ENCODE peak calls at places on chromosomes 6 and 20, in four cellular contexts. E is WTC11, O is HepG2, J is K562. P is an unnamed sample.

GRCh38 chr20:16944753-16945152 is 196.6 kb downstream of the OTOR start:
- DNase-seq in E (no peak), O (no peak), J (no peak), P (no peak)

GRCh38 chr6:48560408-48560807 is 449.4 kb upstream of the PTCHD4 start:
- DNase-seq in E (no peak), O (no peak), J (no peak), P (no peak)

GRCh38 chr6:111759836-111760785 is 113.1 kb downstream of the FYN start:
- DNase-seq in E (no peak), O (no peak), J (no peak), P (no peak)

GRCh38 chr6:2764610-2765165 is 505 bp upstream of the WRNIP1 start:
- DNase-seq in E (no peak), O (peak; percentile 50), J (peak; percentile 76), P (peak; percentile 69)

GRCh38 chr6:102549221-102549874 is 1155.8 kb downstream of the GRIK2 start:
- DNase-seq in E (no peak), O (no peak), J (no peak), P (no peak)

GRCh38 chr6:128803911-128804310 is 79.0 kb upstream of the LAMA2 start:
- DNase-seq in E (no peak), O (no peak), J (no peak), P (no peak)

GRCh38 chr20:53752971-53753879 is 159.6 kb upstream of the ZNF217 start:
- DNase-seq in E (no peak), O (no peak), J (peak; percentile 80), P (peak; percentile 88)

GRCh38 chr6:12566618-12567123 is 149.9 kb upstream of the PHACTR1 start:
- DNase-seq in E (no peak), O (no peak), J (no peak), P (no peak)

GRCh38 chr20:35947489-35947888 is 6.8 kb downstream of the SCAND1 start:
- DNase-seq in E (peak; percentile 67), O (peak; percentile 69), J (peak; percentile 26), P (peak; percentile 68)

GRCh38 chr6:70790483-70790882 is 122.8 kb downstream of the SMAP1 start:
- DNase-seq in E (no peak), O (no peak), J (no peak), P (no peak)

GRCh38 chr20:48286571-48287551 is 501.6 kb upstream of the SULF2 start:
- DNase-seq in E (no peak), O (peak; percentile 63), J (no peak), P (no peak)

GRCh38 chr6:88013015-88013414 is 34.6 kb upstream of the SPACA1 start:
- DNase-seq in E (no peak), O (no peak), J (no peak), P (no peak)

GRCh38 chr20:24802286-24802820 is 146.7 kb upstream of the CST7 start:
- DNase-seq in E (no peak), O (no peak), J (no peak), P (no peak)

GRCh38 chr6:116406678-116407345 is 36.1 kb downstream of the DSE start:
- DNase-seq in E (no peak), O (no peak), J (peak; percentile 18), P (no peak)

GRCh38 chr6:139881251-139881650 is 506.8 kb upstream of the CITED2 start:
- DNase-seq in E (no peak), O (no peak), J (no peak), P (no peak)

GRCh38 chr6:5315883-5316282 is 54.6 kb downstream of the FARS2 start:
- DNase-seq in E (no peak), O (no peak), J (no peak), P (no peak)

GRCh38 chr6:33428219-33428890 is 8.5 kb downstream of the SYNGAP1 start:
- DNase-seq in E (no peak), O (peak; percentile 79), J (peak; percentile 85), P (peak; percentile 46)

GRCh38 chr6:129575378-129576118 is 134.4 kb downstream of the ARHGAP18 start:
- DNase-seq in E (no peak), O (peak; percentile 42), J (peak; percentile 54), P (peak; percentile 43)

GRCh38 chr20:6083926-6084325 is 30.1 kb upstream of the LRRN4 start:
- DNase-seq in E (no peak), O (no peak), J (no peak), P (no peak)

GRCh38 chr20:5205348-5206210 is 78.8 kb downstream of the CDS2 start:
- DNase-seq in E (peak; percentile 87), O (peak; percentile 80), J (peak; percentile 72), P (peak; percentile 92)

GRCh38 chr6:453152-453551 is 61.6 kb downstream of the IRF4 start:
- DNase-seq in E (no peak), O (no peak), J (no peak), P (no peak)

GRCh38 chr6:129632081-129632758 is 77.8 kb downstream of the ARHGAP18 start:
- DNase-seq in E (no peak), O (no peak), J (no peak), P (no peak)

GRCh38 chr6:163148781-163149534 is 265.6 kb upstream of the QKI start:
- DNase-seq in E (no peak), O (no peak), J (no peak), P (no peak)

GRCh38 chr6:44338228-44339122 is 4.0 kb upstream of the SPATS1 start:
- DNase-seq in E (peak; percentile 78), O (peak; percentile 72), J (peak; percentile 86), P (peak; percentile 33)

GRCh38 chr20:49230021-49230420 is 10.8 kb downstream of the DDX27 start:
- DNase-seq in E (no peak), O (no peak), J (no peak), P (no peak)

GRCh38 chr6:46502486-46503119 is 11.4 kb upstream of the RCAN2 start:
- DNase-seq in E (no peak), O (no peak), J (no peak), P (no peak)

GRCh38 chr6:4615891-4616290 is 160.3 kb upstream of the CDYL start:
- DNase-seq in E (no peak), O (no peak), J (no peak), P (no peak)

GRCh38 chr20:6686171-6686570 is 81.3 kb upstream of the BMP2 start:
- DNase-seq in E (no peak), O (no peak), J (no peak), P (no peak)

DNA sequence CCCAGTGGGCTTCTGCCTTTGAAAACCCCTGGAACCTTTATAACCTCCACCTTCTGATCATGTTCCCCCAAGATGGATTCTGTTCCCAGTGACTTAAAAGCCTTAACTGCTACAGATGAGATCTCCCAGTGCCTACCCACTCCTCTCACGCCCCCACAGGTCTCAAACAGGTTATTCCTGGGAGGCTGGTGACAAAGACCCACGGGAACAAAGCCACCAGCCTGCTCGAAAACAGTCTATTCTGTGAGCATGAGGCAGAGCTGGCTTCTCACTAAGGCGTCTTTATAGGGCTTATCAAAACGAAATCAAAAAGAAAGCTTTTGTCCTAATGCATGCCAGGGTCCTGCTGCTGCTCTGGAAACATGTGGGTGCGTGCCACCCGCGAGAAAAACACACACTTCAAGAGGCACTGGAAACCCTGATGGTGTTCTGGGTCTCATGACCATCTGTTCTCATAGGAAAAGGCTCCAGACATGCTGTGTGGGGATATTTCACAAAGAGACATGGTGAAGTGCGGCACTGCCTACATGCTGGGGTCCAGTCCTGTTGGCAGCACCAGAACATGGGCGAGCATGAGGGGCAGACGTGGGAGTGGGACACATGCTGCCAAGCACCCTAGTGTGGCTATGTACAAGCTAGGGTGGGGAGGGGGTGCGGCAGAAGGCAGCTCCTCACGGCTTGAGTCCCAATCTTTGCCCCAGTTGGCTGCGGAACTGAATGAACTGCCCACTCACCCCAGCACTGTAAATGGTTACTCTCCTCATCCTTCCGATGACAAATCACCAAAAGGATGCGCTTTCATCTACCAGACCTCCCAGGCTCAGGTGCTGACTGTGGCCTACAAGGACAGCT is 2.1 kb downstream of the FKBP1A start:
- DNase-seq in E (no peak), O (no peak), J (no peak), P (no peak)
- TF ChIP-seq NR3C1 in E (no peak), O (no peak), J (no peak), P (no peak)

GRCh38 chr6:38282911-38283310 is 356.8 kb downstream of the BTBD9 start:
- DNase-seq in E (no peak), O (no peak), J (no peak), P (no peak)
- TF ChIP-seq NR3C1 in E (no peak), O (no peak), J (no peak), P (no peak)

GRCh38 chr6:37182736-37183590 is 13.0 kb downstream of the PIM1 start:
- DNase-seq in E (no peak), O (no peak), J (peak; percentile 99), P (no peak)
- TF ChIP-seq NR3C1 in E (no peak), O (no peak), J (no peak), P (no peak)

GRCh38 chr20:9218412-9219001 is 149.6 kb downstream of the PLCB4 start:
- DNase-seq in E (no peak), O (no peak), J (peak; percentile 11), P (no peak)

GRCh38 chr20:9225879-9226278 is 157.0 kb downstream of the PLCB4 start:
- DNase-seq in E (no peak), O (no peak), J (peak; percentile 8), P (no peak)

GRCh38 chr20:9215539-9215938 is 146.7 kb downstream of the PLCB4 start:
- DNase-seq in E (no peak), O (peak; percentile 41), J (peak; percentile 13), P (peak; percentile 33)

GRCh38 chr20:9223296-9223695 is 154.4 kb downstream of the PLCB4 start:
- DNase-seq in E (no peak), O (no peak), J (no peak), P (no peak)

DNA sequence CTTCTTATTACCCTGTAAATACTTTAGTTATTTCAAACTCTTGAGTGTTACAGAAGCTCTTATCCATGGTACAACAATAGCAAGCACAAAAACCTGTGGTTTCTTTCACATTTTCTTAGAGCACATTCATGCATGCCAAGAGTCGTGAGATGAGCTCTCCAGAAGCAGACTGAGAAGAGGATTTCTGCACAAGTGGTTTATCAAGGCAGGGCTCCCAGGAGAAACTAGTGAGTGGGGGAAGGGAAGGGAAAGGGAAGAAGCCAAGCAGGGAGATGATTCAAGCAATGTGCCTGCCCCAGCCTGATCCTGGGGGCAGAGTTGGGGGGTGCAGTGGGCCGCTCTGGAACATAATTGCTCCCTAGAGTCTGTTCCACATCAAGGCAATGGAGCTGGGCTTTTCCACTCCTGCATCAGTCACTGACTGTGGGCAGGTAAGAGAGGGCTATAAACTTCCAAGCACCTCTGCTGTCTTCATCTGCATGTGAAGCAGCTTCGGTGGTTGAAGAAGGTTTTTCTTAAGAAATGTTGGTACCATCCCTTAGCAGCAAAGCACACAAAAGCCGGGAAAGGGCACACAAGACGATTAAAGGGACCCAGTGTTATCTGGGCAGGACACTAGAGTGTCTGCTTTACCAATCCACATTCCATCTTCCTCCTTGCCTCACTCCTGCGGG is 152.1 kb downstream of the PLCB4 start:
- DNase-seq in E (no peak), O (no peak), J (no peak), P (no peak)
- TF ChIP-seq NR3C1 in E (no peak), O (no peak), J (no peak), P (no peak)

GRCh38 chr20:32152421-32153155 is 43.1 kb downstream of the TM9SF4 start:
- DNase-seq in E (no peak), O (peak; percentile 88), J (no peak), P (no peak)
- TF ChIP-seq NR3C1 in E (no peak), O (no peak), J (no peak), P (no peak)

DNA sequence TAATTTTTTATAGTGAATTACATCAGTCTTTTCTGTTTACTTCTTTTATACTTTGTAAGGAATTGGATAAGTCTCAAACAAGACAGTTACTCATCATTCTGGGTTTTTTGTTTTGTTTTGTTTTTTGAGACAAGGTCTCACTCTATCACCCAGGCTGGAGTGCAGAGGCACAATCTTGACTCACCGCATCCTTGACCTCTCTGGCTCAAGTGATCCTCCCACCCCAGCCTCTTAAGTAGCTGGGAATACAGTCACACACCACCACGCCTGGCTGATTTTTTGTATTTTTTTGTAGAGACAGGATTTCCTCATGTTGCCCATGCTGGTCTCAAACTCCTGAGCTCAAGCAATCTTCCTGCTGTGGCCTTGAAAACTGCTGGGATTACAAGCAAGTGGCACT is 524.3 kb downstream of the EYS start:
- DNase-seq in E (no peak), O (no peak), J (no peak), P (no peak)
- TF ChIP-seq NR3C1 in E (no peak), O (no peak), J (no peak), P (no peak)

P was measured in A549.